ENCODE peak calls at places on chromosome 2, in six cellular contexts. One of them, this sample, is unnamed.
A peak's percentile ranks its signal among the peaks of the same experiment; 100 is the strongest.

GRCh38 chr2:134398300-134398699 is 144.4 kb downstream of the MGAT5 start:
- DNase-seq in activated CD4-positive, alpha-beta T cell treated with anti-CD3 and anti-CD28 coated beads for 1 hour: no peak
- DNase-seq in M059J: peak; percentile 88
- DNase-seq in HuH-7.5: no peak
- DNase-seq in 8988T: peak; percentile 40
- DNase-seq in kidney epithelial cell: no peak
- DNase-seq in this sample: no peak

GRCh38 chr2:152200562-152201465 is 25.3 kb upstream of the STAM2 start:
- DNase-seq in 8988T: peak; percentile 32
- DNase-seq in activated CD4-positive, alpha-beta T cell treated with anti-CD3 and anti-CD28 coated beads for 1 hour: no peak
- DNase-seq in M059J: peak; percentile 99
- DNase-seq in kidney epithelial cell: peak; percentile 95
- DNase-seq in HuH-7.5: peak; percentile 15
- DNase-seq in this sample: peak; percentile 98

GRCh38 chr2:226909836-226910235 is 74.0 kb downstream of the RHBDD1 start:
- DNase-seq in activated CD4-positive, alpha-beta T cell treated with anti-CD3 and anti-CD28 coated beads for 1 hour: no peak
- DNase-seq in 8988T: no peak
- DNase-seq in HuH-7.5: no peak
- DNase-seq in kidney epithelial cell: no peak
- DNase-seq in M059J: no peak
- DNase-seq in this sample: no peak

GRCh38 chr2:3613524-3613905 is 18.6 kb downstream of the COLEC11 start:
- DNase-seq in activated CD4-positive, alpha-beta T cell treated with anti-CD3 and anti-CD28 coated beads for 1 hour: peak; percentile 4
- DNase-seq in 8988T: no peak
- DNase-seq in M059J: no peak
- DNase-seq in HuH-7.5: no peak
- DNase-seq in kidney epithelial cell: no peak
- DNase-seq in this sample: no peak

GRCh38 chr2:212484563-212485080 is 54.0 kb downstream of the ERBB4 start:
- DNase-seq in M059J: no peak
- DNase-seq in 8988T: no peak
- DNase-seq in kidney epithelial cell: no peak
- DNase-seq in HuH-7.5: no peak
- DNase-seq in activated CD4-positive, alpha-beta T cell treated with anti-CD3 and anti-CD28 coated beads for 1 hour: no peak
- DNase-seq in this sample: no peak

GRCh38 chr2:5982217-5982910 is 290.2 kb downstream of the SOX11 start:
- DNase-seq in HuH-7.5: no peak
- DNase-seq in kidney epithelial cell: no peak
- DNase-seq in M059J: no peak
- DNase-seq in 8988T: no peak
- DNase-seq in activated CD4-positive, alpha-beta T cell treated with anti-CD3 and anti-CD28 coated beads for 1 hour: no peak
- DNase-seq in this sample: no peak

GRCh38 chr2:15334650-15335326 is 226.3 kb downstream of the NBAS start:
- DNase-seq in HuH-7.5: no peak
- DNase-seq in kidney epithelial cell: no peak
- DNase-seq in 8988T: no peak
- DNase-seq in activated CD4-positive, alpha-beta T cell treated with anti-CD3 and anti-CD28 coated beads for 1 hour: no peak
- DNase-seq in M059J: peak; percentile 85
- DNase-seq in this sample: peak; percentile 54

GRCh38 chr2:120489023-120489422 is 143.1 kb downstream of the INHBB start:
- DNase-seq in 8988T: no peak
- DNase-seq in activated CD4-positive, alpha-beta T cell treated with anti-CD3 and anti-CD28 coated beads for 1 hour: no peak
- DNase-seq in kidney epithelial cell: no peak
- DNase-seq in M059J: no peak
- DNase-seq in HuH-7.5: no peak
- DNase-seq in this sample: no peak

GRCh38 chr2:62343636-62344349 is 147.9 kb downstream of the B3GNT2 start:
- DNase-seq in M059J: no peak
- DNase-seq in 8988T: no peak
- DNase-seq in HuH-7.5: no peak
- DNase-seq in activated CD4-positive, alpha-beta T cell treated with anti-CD3 and anti-CD28 coated beads for 1 hour: no peak
- DNase-seq in kidney epithelial cell: no peak
- DNase-seq in this sample: no peak

GRCh38 chr2:140509765-140510164 is 1621.1 kb downstream of the LRP1B start:
- DNase-seq in activated CD4-positive, alpha-beta T cell treated with anti-CD3 and anti-CD28 coated beads for 1 hour: no peak
- DNase-seq in M059J: no peak
- DNase-seq in HuH-7.5: no peak
- DNase-seq in 8988T: no peak
- DNase-seq in kidney epithelial cell: no peak
- DNase-seq in this sample: no peak

GRCh38 chr2:74821177-74822124 is 12.5 kb upstream of the HK2 start:
- DNase-seq in activated CD4-positive, alpha-beta T cell treated with anti-CD3 and anti-CD28 coated beads for 1 hour: no peak
- DNase-seq in HuH-7.5: no peak
- DNase-seq in 8988T: no peak
- DNase-seq in kidney epithelial cell: no peak
- DNase-seq in M059J: no peak
- DNase-seq in this sample: no peak